ENCODE peak calls at places on chromosomes 7 and 10, in five cellular contexts. C, H, I, D and V are unnamed samples.
A peak's percentile ranks its signal among the peaks of the same experiment; 100 is the strongest.

GRCh38 chr7:121081327-121081936 is 92.9 kb downstream of the CPED1 start:
- DNase-seq in I (peak; percentile 44), D (peak; percentile 44), H (no peak), C (peak; percentile 45), V (no peak)

GRCh38 chr10:64196638-64197315 is 675.6 kb downstream of the REEP3 start:
- DNase-seq in D (no peak), C (no peak), H (no peak), I (no peak), V (no peak)

GRCh38 chr10:58740620-58741369 is 228.1 kb downstream of the BICC1 start:
- DNase-seq in H (no peak), I (no peak), C (no peak), D (no peak), V (no peak)

GRCh38 chr10:69669408-69669807 is 39.4 kb downstream of the FAM241B start:
- DNase-seq in H (no peak), D (no peak), I (no peak), C (no peak), V (no peak)

GRCh38 chr7:24573008-24573553 is at the start of gene PALS2:
- DNase-seq in I (peak; percentile 82), C (peak; percentile 95), H (peak; percentile 87), D (peak; percentile 29), V (peak; percentile 91)

GRCh38 chr7:49797987-49798660 is 24.7 kb downstream of the VWC2 start:
- DNase-seq in H (no peak), I (no peak), D (no peak), C (no peak), V (no peak)

GRCh38 chr7:27840314-27840713 is 100.4 kb downstream of the TAX1BP1 start:
- DNase-seq in D (no peak), I (no peak), C (peak; percentile 27), H (no peak), V (no peak)

GRCh38 chr10:58322072-58322834 is 12.6 kb upstream of the UBE2D1 start:
- DNase-seq in I (no peak), H (no peak), D (no peak), C (no peak), V (no peak)

GRCh38 chr10:22612316-22612715 is 102.1 kb downstream of the PIP4K2A start:
- DNase-seq in C (no peak), H (no peak), D (no peak), I (no peak), V (no peak)

GRCh38 chr10:12179616-12180015 is 16.1 kb downstream of the NUDT5 start:
- DNase-seq in I (no peak), H (no peak), D (no peak), C (no peak), V (no peak)

GRCh38 chr10:106711313-106711906 is 453.1 kb downstream of the SORCS1 start:
- DNase-seq in I (peak; percentile 66), H (peak; percentile 86), C (peak; percentile 46), D (peak; percentile 6), V (peak; percentile 55)

GRCh38 chr7:127809285-127809702 is 157.3 kb downstream of the SND1 start:
- DNase-seq in C (peak; percentile 54), H (no peak), I (peak; percentile 58), D (no peak), V (no peak)

GRCh38 chr7:74104702-74105101 is 21.1 kb downstream of the LIMK1 start:
- DNase-seq in D (peak; percentile 68), I (no peak), C (no peak), H (no peak), V (no peak)

GRCh38 chr7:40826419-40827216 is 691.8 kb downstream of the SUGCT start:
- DNase-seq in C (no peak), H (no peak), D (no peak), I (no peak), V (no peak)

GRCh38 chr10:130025811-130026510 is 61.9 kb upstream of the EBF3 start:
- DNase-seq in I (no peak), C (no peak), D (no peak), H (no peak), V (no peak)

GRCh38 chr10:6171891-6172354 is 30.8 kb upstream of the PFKFB3 start:
- DNase-seq in C (no peak), I (no peak), H (no peak), D (no peak), V (no peak)

GRCh38 chr7:49060743-49061142 is 136.4 kb downstream of the CDC14C start:
- DNase-seq in D (no peak), I (no peak), C (no peak), H (no peak), V (no peak)

GRCh38 chr10:45373783-45374450 is at the start of gene ALOX5:
- DNase-seq in C (peak; percentile 66), D (no peak), H (peak; percentile 78), I (peak; percentile 93), V (peak; percentile 56)

GRCh38 chr7:11458736-11459483 is 373.1 kb downstream of the THSD7A start:
- DNase-seq in D (no peak), I (no peak), C (no peak), H (no peak), V (peak; percentile 6)

GRCh38 chr10:126758867-126759266 is 88.4 kb upstream of the C10orf90 start:
- DNase-seq in I (no peak), C (no peak), H (no peak), D (no peak), V (no peak)

GRCh38 chr10:3955954-3956617 is 171.1 kb upstream of the KLF6 start:
- DNase-seq in C (no peak), H (no peak), I (no peak), D (no peak), V (no peak)

GRCh38 chr7:105876091-105876963 is at the start of gene ATXN7L1:
- DNase-seq in I (peak; percentile 97), D (peak; percentile 95), H (peak; percentile 96), C (peak; percentile 98), V (peak; percentile 97)

GRCh38 chr10:6120691-6121090 is 31.9 kb downstream of the RBM17 start:
- DNase-seq in I (no peak), D (no peak), C (no peak), H (no peak), V (no peak)

GRCh38 chr7:6148724-6149360 is 117.7 kb downstream of the ANKRD61 start:
- DNase-seq in C (no peak), I (no peak), H (no peak), D (no peak), V (peak; percentile 34)

GRCh38 chr10:49611815-49612512 is 1.9 kb downstream of the SLC18A3 start:
- DNase-seq in C (no peak), I (no peak), H (peak; percentile 58), D (no peak), V (no peak)

GRCh38 chr10:49611166-49611814 is 1.2 kb downstream of the SLC18A3 start:
- DNase-seq in C (no peak), H (peak; percentile 82), I (no peak), D (no peak), V (no peak)

GRCh38 chr10:49613882-49614241 is at the start of gene CHAT:
- DNase-seq in I (no peak), C (no peak), H (peak; percentile 51), D (no peak), V (no peak)

GRCh38 chr10:49613160-49613881 is 516 bp upstream of the CHAT start:
- DNase-seq in C (no peak), I (no peak), D (no peak), H (peak; percentile 50), V (no peak)

GRCh38 chr10:49612513-49613159 is 1.2 kb upstream of the CHAT start:
- DNase-seq in I (peak; percentile 50), H (peak; percentile 87), C (no peak), D (no peak), V (peak; percentile 26)
- TF ChIP-seq JUND in I (no peak), H (no peak), C (no peak), D (no peak), V (no peak)

GRCh38 chr7:130922206-130923112 is 188.5 kb upstream of the KLF14 start:
- DNase-seq in I (no peak), C (no peak), D (no peak), H (peak; percentile 35), V (no peak)

GRCh38 chr7:130920122-130920521 is 186.1 kb upstream of the KLF14 start:
- DNase-seq in D (no peak), H (peak; percentile 7), I (no peak), C (no peak), V (no peak)

GRCh38 chr7:130923930-130924329 is 189.9 kb upstream of the KLF14 start:
- DNase-seq in C (no peak), I (no peak), H (peak; percentile 35), D (no peak), V (no peak)

GRCh38 chr7:130919316-130920103 is 185.5 kb upstream of the KLF14 start:
- DNase-seq in H (no peak), C (no peak), D (no peak), I (no peak), V (no peak)

DNA sequence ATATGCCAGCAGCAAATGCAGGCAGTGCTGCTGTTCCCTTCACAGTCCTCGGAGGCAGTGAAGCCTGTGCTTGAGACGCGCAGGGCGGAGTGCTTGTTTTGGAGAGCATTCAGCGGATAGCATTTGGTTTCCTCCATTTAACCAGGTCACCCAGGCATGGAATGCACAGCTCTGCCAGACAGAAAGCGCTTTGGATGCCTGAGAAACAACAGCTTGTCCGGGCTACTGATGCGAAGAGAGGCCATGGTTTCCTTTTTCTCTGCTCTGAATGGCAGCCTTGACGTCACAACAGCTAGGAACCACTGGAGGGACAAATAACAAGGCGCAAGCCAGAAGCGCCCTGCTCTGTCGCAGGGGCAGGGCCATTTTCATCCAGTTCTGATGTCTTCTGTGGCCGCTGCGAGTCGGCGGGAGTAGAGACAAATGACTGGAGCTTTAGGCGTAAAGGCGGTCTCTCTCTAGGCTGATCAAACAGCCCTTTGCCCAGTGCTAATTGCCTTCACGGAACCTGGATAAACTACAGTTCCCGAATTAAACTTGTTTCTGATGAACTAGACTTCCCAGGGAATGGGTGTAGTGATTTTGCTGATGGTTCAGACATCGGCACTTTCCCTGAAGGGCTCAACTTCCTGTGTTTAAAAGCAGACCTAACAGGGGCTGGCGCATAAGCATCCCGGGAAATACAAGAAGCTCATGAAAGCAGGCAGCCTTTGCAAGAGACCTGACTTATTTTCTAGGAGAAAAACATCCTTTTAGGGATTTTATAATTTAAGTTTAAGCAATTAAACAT is 187.6 kb upstream of the KLF14 start:
- DNase-seq in D (no peak), C (no peak), I (no peak), H (peak; percentile 48), V (no peak)
- TF ChIP-seq JUND in D (no peak), C (no peak), I (no peak), H (no peak), V (no peak)

DNA sequence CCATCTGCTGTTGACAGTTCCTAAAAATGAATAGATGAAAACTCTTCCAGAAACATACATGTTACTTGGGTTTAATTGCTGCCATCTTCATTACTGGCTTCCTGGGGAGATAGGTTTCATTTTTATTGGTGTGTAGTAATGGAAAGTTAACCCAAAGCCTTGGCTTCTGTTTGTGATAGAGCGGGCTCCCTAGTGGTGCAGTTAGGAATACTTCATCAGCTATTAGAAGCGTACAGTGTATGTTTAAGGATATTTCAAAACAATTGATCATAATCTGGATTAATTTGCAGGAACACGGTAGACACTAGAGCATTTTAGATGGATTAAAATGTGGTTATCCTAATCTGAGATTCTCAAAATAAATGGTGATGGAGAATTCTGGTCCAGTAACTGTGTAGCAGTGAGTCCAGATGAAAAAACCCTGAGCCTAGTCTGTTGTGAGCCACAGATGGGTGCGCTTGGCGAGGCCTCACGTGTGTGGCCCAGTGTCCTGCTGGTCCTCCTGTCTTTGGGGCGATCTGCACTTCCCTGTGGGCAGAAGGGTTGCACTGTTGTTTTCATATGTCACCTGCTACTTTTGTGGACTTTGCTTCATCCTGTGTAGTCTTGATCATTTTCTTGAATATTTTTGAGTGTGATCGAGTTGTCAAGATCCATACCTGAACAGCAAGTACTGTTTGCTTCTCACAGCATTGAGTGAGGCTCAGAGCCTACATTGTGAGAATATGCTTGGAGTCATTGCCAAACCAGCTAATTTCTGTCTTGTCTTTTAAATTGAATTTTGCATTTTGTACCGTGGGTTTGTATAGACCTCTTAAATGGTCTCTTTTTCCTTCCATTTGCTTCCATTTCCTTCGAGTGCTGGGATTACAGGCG is 44.5 kb downstream of the SHH start:
- DNase-seq in H (no peak), C (no peak), I (no peak), D (no peak), V (no peak)
- TF ChIP-seq JUND in H (no peak), C (no peak), I (no peak), D (no peak), V (no peak)

GRCh38 chr7:51314726-51315125 is 1.9 kb downstream of the COBL start:
- DNase-seq in I (no peak), D (no peak), C (no peak), H (peak; percentile 20), V (peak; percentile 64)
- TF ChIP-seq JUND in I (no peak), D (no peak), C (no peak), H (no peak), V (no peak)